ENCODE peak calls at places on chromosomes 7 and 10, in nine cellular contexts. L, W, Z, Y, U, R, M, N and G are unnamed samples.

GRCh38 chr7:20219446-20220292 is 2.5 kb upstream of the MACC1 start:
- DNase-seq in M (peak; percentile 84), U (peak; percentile 91), Z (peak; percentile 39), L (peak; percentile 57), R (peak; percentile 51), W (no peak), N (peak; percentile 89), Y (no peak), G (no peak)

GRCh38 chr10:111873041-111873440 is 310.5 kb downstream of the GPAM start:
- DNase-seq in M (no peak), Z (no peak), R (no peak), W (no peak), L (no peak), Y (no peak), U (no peak), N (no peak), G (no peak)

GRCh38 chr7:87312215-87312865 is 33.1 kb upstream of the CROT start:
- DNase-seq in U (peak; percentile 50), Y (peak; percentile 29), R (no peak), L (no peak), N (peak; percentile 7), M (peak; percentile 60), Z (peak; percentile 66), W (peak; percentile 53), G (peak; percentile 9)

GRCh38 chr7:157397751-157398691 is 61.2 kb downstream of the DNAJB6 start:
- DNase-seq in L (peak; percentile 52), W (no peak), R (no peak), Z (peak; percentile 70), U (peak; percentile 22), M (no peak), Y (no peak), N (no peak), G (peak; percentile 78)

GRCh38 chr10:88981435-88981834 is 9.2 kb upstream of the FAS start:
- DNase-seq in W (no peak), M (no peak), N (no peak), U (no peak), L (no peak), Y (no peak), R (no peak), Z (no peak), G (no peak)

GRCh38 chr7:130152270-130153141 is 52.7 kb downstream of the TMEM209 start:
- DNase-seq in R (no peak), W (no peak), U (no peak), Y (no peak), N (no peak), Z (no peak), M (no peak), L (no peak), G (no peak)

GRCh38 chr10:72601144-72601543 is 24.7 kb downstream of the MICU1 start:
- DNase-seq in M (no peak), Z (no peak), R (no peak), L (no peak), Y (no peak), N (no peak), U (no peak), W (no peak), G (no peak)

GRCh38 chr7:1564603-1565022 is 5.2 kb downstream of the PSMG3 start:
- DNase-seq in W (no peak), L (no peak), N (no peak), Z (peak; percentile 65), R (no peak), U (no peak), Y (no peak), M (no peak), G (no peak)

GRCh38 chr7:12756841-12757240 is 69.4 kb downstream of the ARL4A start:
- DNase-seq in Y (no peak), U (no peak), R (no peak), W (no peak), L (no peak), N (no peak), Z (peak; percentile 55), M (no peak), G (peak; percentile 27)

GRCh38 chr10:3397846-3398245 is 225.3 kb upstream of the PITRM1 start:
- DNase-seq in Y (no peak), N (no peak), U (no peak), M (no peak), W (no peak), R (no peak), Z (no peak), L (no peak), G (no peak)

GRCh38 chr7:134891262-134892001 is 94.9 kb upstream of the AGBL3 start:
- DNase-seq in M (peak; percentile 52), L (peak; percentile 90), Z (peak; percentile 97), N (no peak), Y (peak; percentile 94), R (peak; percentile 77), U (peak; percentile 98), W (peak; percentile 78), G (peak; percentile 35)

GRCh38 chr7:40990841-40991240 is 712.0 kb downstream of the INHBA start:
- DNase-seq in M (no peak), Y (no peak), R (no peak), Z (no peak), N (no peak), L (no peak), W (no peak), U (no peak), G (no peak)

GRCh38 chr10:37952051-37952815 is 24.2 kb downstream of the ZNF25 start:
- DNase-seq in L (no peak), W (no peak), R (no peak), Z (no peak), Y (no peak), M (no peak), N (no peak), U (no peak), G (no peak)

GRCh38 chr7:2172311-2173183 is 60.2 kb downstream of the MAD1L1 start:
- DNase-seq in Y (no peak), U (peak; percentile 44), W (peak; percentile 90), M (peak; percentile 34), N (no peak), Z (peak; percentile 52), L (no peak), R (no peak), G (peak; percentile 33)

GRCh38 chr7:139424004-139424403 is 59.5 kb downstream of the KLRG2 start:
- DNase-seq in Y (no peak), U (no peak), L (no peak), W (no peak), Z (no peak), N (no peak), R (no peak), M (no peak), G (no peak)

GRCh38 chr7:155169081-155169480 is 99.0 kb downstream of the HTR5A start:
- DNase-seq in M (no peak), R (no peak), N (no peak), Z (no peak), Y (no peak), L (no peak), W (no peak), U (peak; percentile 11), G (no peak)

GRCh38 chr10:78960316-78960800 is 108.4 kb upstream of the ZMIZ1 start:
- DNase-seq in U (peak; percentile 96), Y (no peak), Z (no peak), R (peak; percentile 58), N (no peak), W (peak; percentile 51), M (peak; percentile 42), L (peak; percentile 84), G (peak; percentile 43)

DNA sequence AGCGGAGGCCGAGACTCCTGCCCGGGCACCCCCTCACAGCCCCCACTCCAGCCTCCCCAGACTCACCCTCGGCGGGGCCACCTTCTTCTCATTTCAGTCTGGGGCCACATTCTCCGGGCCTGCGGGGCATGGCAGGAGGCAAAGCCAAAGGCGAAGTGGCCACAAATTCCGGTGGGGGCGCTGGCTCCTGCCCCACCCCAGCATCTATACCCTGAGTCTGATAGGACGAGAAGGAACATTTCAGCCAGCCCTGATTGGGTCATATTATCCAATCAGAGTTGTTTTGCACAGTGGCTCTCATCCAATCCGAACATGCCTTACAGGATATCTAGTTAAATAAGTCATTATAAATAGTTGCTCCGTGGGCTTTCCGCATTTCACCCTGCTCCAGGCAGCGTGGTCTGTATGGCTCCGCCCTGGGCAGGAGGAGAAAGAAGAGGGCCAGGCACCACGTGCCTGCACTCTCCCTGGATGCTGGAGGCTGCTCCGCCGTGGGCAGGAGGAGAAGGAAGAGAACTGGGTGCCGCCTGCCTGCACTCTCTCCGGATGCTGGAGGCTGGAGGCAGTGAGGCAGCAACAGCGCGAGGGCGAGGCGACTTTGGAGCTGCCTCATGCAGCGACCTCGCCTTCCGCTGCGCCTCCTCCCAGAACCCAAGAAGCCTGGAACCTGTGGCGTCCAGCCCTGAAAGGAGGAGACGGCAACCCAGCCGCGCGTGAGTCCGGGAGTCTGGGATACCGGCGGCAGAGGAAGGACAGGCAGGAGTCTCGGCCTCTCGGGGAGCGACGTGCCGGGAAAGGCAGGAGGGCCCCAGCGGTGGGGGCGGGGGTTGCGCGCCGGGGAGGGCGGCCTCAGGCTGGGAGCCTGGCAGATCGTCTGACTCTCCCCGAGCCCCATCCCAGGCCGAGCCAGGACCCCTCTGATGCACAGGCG is 162.9 kb downstream of the ZNF33B start:
- DNase-seq in R (no peak), M (peak; percentile 11), U (peak; percentile 49), N (no peak), W (no peak), Z (no peak), Y (peak; percentile 85), L (no peak), G (no peak)
- TF ChIP-seq CTCF in R (no peak), M (no peak), U (peak; percentile 11), N (no peak), W (no peak), Z (no peak), Y (no peak), L (no peak), G (peak; percentile 1)

GRCh38 chr10:58394471-58394870 is 9.3 kb downstream of the TFAM start:
- DNase-seq in L (no peak), N (no peak), M (no peak), Y (no peak), U (no peak), R (no peak), W (no peak), Z (no peak), G (no peak)
- H3K4me3 ChIP-seq in L (no peak overlapping the region), N (no peak overlapping the region), M (no peak overlapping the region), Y (no peak overlapping the region), U (no peak overlapping the region), R (no peak overlapping the region), W (no peak overlapping the region), Z (no peak overlapping the region), G (no peak overlapping the region)

DNA sequence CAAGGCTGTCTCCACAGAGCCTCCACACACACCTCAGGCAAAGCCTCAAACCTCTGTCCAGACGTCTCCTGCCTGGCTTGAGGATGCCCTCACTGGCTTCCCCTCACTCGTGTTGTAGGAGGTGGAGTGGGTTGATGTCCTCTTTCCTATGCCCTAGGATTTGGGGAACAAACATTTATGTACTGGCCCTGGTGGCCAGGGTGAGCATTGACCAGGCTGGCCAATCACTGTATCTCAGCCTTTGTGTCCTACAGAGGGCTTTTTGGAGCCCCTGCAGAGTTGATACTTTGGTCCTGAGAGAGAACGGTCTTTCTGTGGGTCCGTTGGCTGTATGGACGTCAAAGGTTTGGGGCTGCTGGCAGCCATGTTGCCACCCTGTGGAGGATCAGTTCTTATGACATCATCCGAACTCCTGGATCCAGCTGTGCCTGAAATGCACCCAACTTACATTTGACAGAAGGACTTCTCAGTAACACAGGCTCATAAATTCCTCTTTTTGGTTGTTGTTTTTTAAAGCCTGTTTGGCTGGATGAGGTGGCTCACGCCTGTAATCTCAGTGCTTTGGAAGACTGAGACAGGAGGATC is 2.3 kb upstream of the GRID2IP start:
- DNase-seq in N (no peak), R (no peak), W (no peak), L (no peak), Z (no peak), M (no peak), Y (no peak), U (no peak), G (no peak)
- TF ChIP-seq CTCF in N (no peak), R (no peak), W (no peak), L (no peak), Z (no peak), M (no peak), Y (peak; percentile 57), U (no peak), G (no peak)

GRCh38 chr10:122220736-122221135 is 50.4 kb upstream of the BTBD16 start:
- DNase-seq in R (no peak), Y (no peak), Z (no peak), N (no peak), W (no peak), L (no peak), U (no peak), M (no peak), G (no peak)
- H3K4me3 ChIP-seq in R (no peak overlapping the region), Y (no peak overlapping the region), Z (no peak overlapping the region), N (no peak overlapping the region), W (no peak overlapping the region), L (no peak overlapping the region), U (no peak overlapping the region), M (no peak overlapping the region), G (no peak overlapping the region)